ENCODE peak calls at places on chromosomes 5 and 9, in nine cellular contexts. P is lower leg skin, J is body of pancreas, E is heart left ventricle, B is adrenal gland, N is thyroid gland, D is A549, Q is sigmoid colon, Y is stomach. V is an unnamed sample.

GRCh38 chr5:50325237-50325832 is 115.8 kb downstream of the EMB start:
- DNase-seq in J (no peak), B (no peak), Y (no peak), D (no peak), Q (no peak), E (no peak), N (no peak), P (no peak), V (no peak)

GRCh38 chr5:100448250-100448649 is 86.9 kb upstream of the FAM174A start:
- DNase-seq in Q (no peak), D (no peak), P (no peak), J (no peak), Y (no peak), N (no peak), B (no peak), E (no peak), V (no peak)

GRCh38 chr5:94620257-94620656 is 1.8 kb downstream of the SLF1 start:
- DNase-seq in Y (no peak), P (no peak), D (no peak), B (no peak), N (no peak), Q (no peak), E (no peak), J (no peak), V (no peak)

GRCh38 chr5:151673421-151673820 is 13.3 kb downstream of the SPARC start:
- DNase-seq in Q (no peak), Y (no peak), B (no peak), P (no peak), D (no peak), E (no peak), N (no peak), J (no peak), V (no peak)

GRCh38 chr5:3394046-3394597 is 201.5 kb upstream of the IRX1 start:
- DNase-seq in D (no peak), P (no peak), Y (no peak), B (no peak), N (no peak), J (no peak), Q (no peak), E (no peak), V (no peak)

GRCh38 chr9:88781500-88782391 is 209.5 kb upstream of the S1PR3 start:
- DNase-seq in E (peak), Y (no peak), D (no peak), P (peak), Q (no peak), J (no peak), N (no peak), B (peak), V (peak)

GRCh38 chr5:168400429-168401220 is 85.6 kb upstream of the RARS1 start:
- DNase-seq in B (no peak), J (no peak), N (no peak), D (no peak), E (no peak), Y (no peak), Q (no peak), P (no peak), V (no peak)

GRCh38 chr9:19985081-19985480 is 196.2 kb upstream of the SLC24A2 start:
- DNase-seq in Y (no peak), B (no peak), N (no peak), Q (no peak), D (no peak), P (no peak), E (no peak), J (no peak), V (no peak)

GRCh38 chr9:79362100-79363081 is 209.4 kb upstream of the TLE4 start:
- DNase-seq in B (no peak), J (no peak), Q (no peak), N (no peak), D (peak), E (no peak), Y (no peak), P (no peak), V (no peak)

GRCh38 chr9:93302586-93303257 is 118.8 kb downstream of the WNK2 start:
- DNase-seq in N (peak), Q (peak), Y (peak), E (no peak), J (peak), B (peak), P (peak), D (peak), V (peak)

GRCh38 chr5:95773325-95774059 is 42.4 kb downstream of the RHOBTB3 start:
- DNase-seq in B (no peak), D (no peak), Y (no peak), N (no peak), Q (no peak), P (no peak), E (no peak), J (no peak), V (no peak)

GRCh38 chr9:108002296-108003056 is 512.9 kb upstream of the KLF4 start:
- DNase-seq in Y (no peak), P (peak), D (no peak), E (no peak), J (no peak), Q (no peak), N (no peak), B (peak), V (peak)

GRCh38 chr5:72291601-72292000 is 28.4 kb downstream of the MRPS27 start:
- DNase-seq in Q (no peak), P (no peak), N (no peak), D (no peak), B (no peak), Y (no peak), J (no peak), E (no peak), V (no peak)

GRCh38 chr5:54313311-54314270 is 3.2 kb upstream of the ARL15 start:
- DNase-seq in N (no peak), D (no peak), Y (no peak), B (no peak), P (no peak), Q (no peak), J (no peak), E (no peak), V (no peak)

GRCh38 chr5:88298425-88298824 is 29.8 kb upstream of the TMEM161B start:
- DNase-seq in P (no peak), Q (no peak), B (no peak), J (no peak), E (no peak), Y (no peak), D (no peak), N (no peak), V (no peak)

DNA sequence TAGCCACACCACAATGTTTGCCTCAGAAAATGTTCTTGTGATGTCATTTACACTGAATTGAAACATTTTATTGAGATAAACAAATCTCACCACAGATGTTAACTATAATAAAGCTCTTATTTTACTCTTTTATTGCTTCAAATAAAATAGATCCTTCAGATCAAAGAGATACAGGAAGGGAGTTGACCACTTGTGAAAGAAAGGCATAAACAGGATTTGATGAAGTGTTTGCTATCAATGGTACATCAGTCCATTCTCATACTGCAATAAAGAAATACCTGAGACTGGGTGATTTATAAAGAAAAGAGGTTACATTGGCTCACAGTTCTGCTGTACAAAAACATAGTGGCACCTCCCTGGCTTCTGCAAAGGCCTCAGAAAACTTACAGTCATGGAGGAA is 40.2 kb upstream of the OR13F1 start:
- DNase-seq in E (no peak), J (no peak), Q (no peak), Y (no peak), B (no peak), N (no peak), D (no peak), P (no peak), V (no peak)
- H3K4me3 ChIP-seq in E (no peak), J (no peak), Q (no peak), Y (no peak), B (no peak), N (no peak), D (no peak), P (no peak), V (no peak)

DNA sequence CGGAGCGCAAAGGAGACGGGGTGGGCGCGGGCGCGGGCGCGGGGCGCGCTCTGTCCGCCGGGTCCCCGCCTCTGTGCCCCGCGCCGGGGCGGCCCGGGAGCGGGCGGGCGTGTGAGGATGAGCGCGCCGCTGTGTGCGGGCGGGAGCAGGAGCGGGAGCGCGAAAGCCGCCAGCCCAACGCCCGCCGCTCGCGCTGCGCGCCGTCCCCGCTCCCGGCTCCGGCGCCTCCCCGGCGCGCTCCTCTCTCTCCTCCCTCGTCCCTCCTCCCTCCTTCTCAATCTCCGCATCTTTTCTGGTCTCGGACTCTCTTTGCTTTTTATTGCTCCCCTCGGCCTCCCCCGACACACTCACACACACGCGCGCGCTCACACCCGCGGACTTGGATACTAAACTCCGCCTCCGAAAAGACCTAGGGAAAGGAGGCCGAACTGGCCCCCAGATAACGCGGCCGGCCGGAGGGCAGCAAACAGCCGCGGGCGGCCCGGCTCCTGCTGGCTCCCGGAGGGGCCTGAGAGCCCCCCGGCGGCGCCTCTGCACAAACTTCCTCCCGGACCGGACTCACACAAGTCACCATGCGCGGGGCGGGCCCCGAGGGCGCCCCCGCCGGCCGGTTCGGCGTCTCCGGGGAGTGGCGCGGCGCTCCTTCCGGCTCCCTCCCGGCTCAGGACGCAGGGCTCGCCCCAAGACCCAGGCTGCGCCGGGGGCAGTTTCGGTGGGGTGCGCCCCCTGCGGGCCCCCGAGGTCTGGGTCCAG is at the start of gene FIBCD1:
- DNase-seq in P (no peak), N (no peak), Y (no peak), Q (no peak), J (no peak), E (no peak), D (peak), B (no peak), V (no peak)
- TF ChIP-seq POLR2A in P (no peak), N (no peak), Y (no peak), Q (no peak), J (no peak), E (no peak), D (no peak), B (no peak), V (no peak)

DNA sequence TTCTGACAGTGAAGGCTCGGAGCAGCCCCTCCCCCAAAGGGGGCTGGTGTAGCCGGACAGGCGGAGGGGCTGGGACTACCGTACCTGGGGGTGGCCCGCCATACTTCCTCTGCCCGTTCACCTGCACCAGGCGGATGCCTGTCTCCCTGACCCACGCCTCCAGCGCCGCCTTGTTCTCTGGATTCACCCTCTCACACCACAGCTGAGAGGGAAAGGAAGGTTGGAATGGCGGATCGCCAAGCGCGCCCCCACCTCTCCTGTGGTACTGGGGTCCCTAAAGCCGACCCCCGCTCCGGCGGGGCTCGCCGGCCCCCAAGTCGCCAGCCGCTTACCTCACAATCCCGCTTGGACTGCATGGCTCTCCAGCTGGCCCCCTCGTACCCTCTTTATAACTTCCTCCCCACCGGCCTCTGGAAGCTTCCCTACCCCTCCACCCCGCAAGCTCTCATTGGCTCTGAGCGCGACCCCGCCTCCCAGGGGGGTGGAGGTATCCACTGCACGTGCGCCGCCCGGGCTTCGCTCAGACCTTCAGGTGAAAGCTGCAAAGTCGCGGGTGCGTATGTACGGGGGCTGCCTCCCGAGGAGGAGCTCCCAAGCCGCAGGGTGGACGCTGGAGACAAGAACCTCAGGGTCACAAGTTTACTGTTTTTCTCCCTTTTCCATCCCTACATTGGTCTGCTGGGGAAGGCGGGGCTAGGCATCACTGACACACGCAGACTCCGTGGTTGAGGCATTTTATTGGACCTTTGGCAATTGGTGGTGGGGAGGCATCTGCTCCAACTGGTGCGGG is at the start of gene DND1:
- DNase-seq in N (no peak), J (no peak), B (no peak), Y (no peak), Q (no peak), D (no peak), E (no peak), P (no peak), V (peak)
- H3K4me3 ChIP-seq in N (no peak), J (no peak), B (no peak), Y (peak), Q (peak), D (no peak), E (no peak), P (no peak), V (peak)

DNA sequence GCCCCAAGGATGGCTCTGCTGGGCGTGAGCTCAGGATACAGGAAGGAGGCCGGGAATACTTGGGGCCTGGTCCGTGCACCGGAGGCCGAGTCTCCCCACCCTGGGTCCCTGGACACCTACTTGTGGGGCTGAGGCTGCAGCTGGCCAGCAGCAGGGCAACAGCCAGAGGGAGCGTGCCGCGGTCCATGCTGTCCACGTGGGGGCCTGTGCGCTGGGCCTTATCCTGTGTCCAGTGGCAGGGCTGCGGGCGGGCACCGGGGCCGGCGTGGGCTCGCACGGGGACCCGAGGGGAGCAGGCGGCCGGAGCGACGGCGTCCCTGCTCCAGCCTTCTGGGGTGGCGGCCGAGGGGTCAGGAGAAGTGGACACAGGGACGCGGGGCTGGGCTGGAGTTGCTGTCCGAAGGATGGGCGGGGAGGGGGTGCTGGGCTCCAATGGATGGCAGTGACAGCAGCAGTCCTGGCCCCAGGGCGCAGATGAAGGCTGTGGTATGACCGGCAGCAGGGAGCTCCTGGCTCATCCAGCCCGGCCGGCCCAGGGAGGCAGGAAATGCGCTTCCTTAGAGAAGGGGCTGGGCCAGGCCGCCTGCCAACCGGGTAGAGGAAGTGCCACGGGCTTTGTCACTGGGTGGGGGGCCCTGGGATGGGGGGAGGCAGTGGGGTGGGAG is at the start of gene ENG:
- DNase-seq in J (peak), B (peak), Q (peak), Y (peak), P (peak), E (peak), N (peak), D (no peak), V (peak)
- TF ChIP-seq POLR2A in J (no peak), B (peak), Q (no peak), Y (no peak), P (no peak), E (peak), N (peak), D (no peak), V (no peak)

GRCh38 chr5:134523543-134524136 is 1.8 kb upstream of the JADE2 start:
- DNase-seq in J (no peak), N (no peak), Q (no peak), B (no peak), Y (no peak), D (no peak), E (no peak), P (no peak), V (no peak)
- H3K4me3 ChIP-seq in J (no peak), N (peak), Q (peak), B (no peak), Y (peak), D (peak), E (peak), P (no peak), V (peak)

GRCh38 chr9:127422787-127423186 is 1.4 kb upstream of the ZNF79 start:
- DNase-seq in P (no peak), D (no peak), J (no peak), Q (no peak), E (no peak), Y (no peak), N (no peak), B (no peak), V (no peak)

GRCh38 chr9:127424669-127424986 is 446 bp downstream of the ZNF79 start:
- DNase-seq in E (no peak), D (no peak), B (no peak), Q (no peak), P (no peak), Y (no peak), J (no peak), N (peak), V (no peak)

GRCh38 chr9:127422133-127422782 is 1.9 kb upstream of the ZNF79 start:
- DNase-seq in Y (no peak), B (no peak), J (no peak), E (no peak), D (no peak), P (no peak), Q (no peak), N (no peak), V (no peak)

GRCh38 chr9:127423591-127423933 is 620 bp upstream of the ZNF79 start:
- DNase-seq in N (no peak), Q (no peak), Y (no peak), P (no peak), E (no peak), B (no peak), J (no peak), D (no peak), V (no peak)

DNA sequence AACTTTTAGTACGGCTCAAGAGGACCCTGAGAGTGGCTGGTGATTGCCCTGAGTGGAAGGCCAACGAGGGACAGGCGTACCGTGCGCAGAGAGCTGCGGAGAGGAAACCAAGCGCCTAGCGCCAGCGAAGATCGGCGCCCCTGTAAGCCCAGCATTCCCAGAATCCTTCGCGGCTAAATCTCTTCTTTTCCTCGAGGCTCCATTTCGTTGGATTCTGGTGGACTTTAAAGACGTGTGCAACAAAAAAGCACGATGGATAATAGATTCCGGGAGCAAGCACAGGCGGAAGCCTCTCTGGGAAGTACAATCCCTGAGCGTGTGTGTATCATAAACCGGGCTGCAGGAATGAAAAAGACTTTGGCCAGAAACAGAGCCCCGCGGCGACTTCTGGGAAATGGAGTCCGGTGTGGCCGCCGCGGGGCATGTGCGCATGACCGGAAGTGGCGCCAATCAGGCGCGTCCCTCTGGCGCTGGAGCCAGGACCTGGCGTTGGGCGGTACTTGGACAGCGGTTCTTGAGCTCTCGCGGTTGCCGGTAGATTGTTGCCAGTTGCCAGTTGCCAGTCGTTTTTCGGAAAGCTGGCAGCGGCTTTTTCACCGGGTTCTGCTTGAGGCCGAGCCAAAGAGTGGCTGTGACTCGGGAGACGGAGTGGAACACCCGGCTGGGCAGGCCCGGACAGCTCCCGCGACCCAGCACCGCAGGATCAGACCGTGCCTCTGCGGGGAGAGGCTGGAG is at the start of gene ZNF79:
- DNase-seq in E (peak), P (peak), J (peak), Y (peak), Q (peak), D (peak), N (peak), B (peak), V (peak)
- TF ChIP-seq POLR2A in E (peak), P (no peak), J (no peak), Y (no peak), Q (peak), D (peak), N (peak), B (peak), V (no peak)